ENCODE peak calls at places on chromosome 2, in eight cellular contexts. W, S, A, Q, N, T, U and V are unnamed samples.

GRCh38 chr2:45264227-45265225 is 255.3 kb upstream of the SIX2 start:
- DNase-seq in N (peak; percentile 64), Q (no peak), U (peak; percentile 63), T (no peak), A (no peak), S (no peak), W (no peak), V (no peak)

GRCh38 chr2:216535454-216535995 is 36.9 kb downstream of the RPL37A start:
- DNase-seq in W (no peak), T (no peak), A (no peak), N (peak; percentile 91), S (no peak), U (peak; percentile 40), Q (no peak), V (peak; percentile 62)

GRCh38 chr2:16552202-16552601 is 113.4 kb downstream of the CYRIA start:
- DNase-seq in W (no peak), S (no peak), N (no peak), Q (no peak), U (no peak), A (no peak), T (no peak), V (no peak)

GRCh38 chr2:99818842-99819241 is 323.5 kb downstream of the AFF3 start:
- DNase-seq in T (peak; percentile 30), S (no peak), W (peak; percentile 18), Q (peak; percentile 12), U (peak; percentile 71), A (peak; percentile 62), N (peak; percentile 19), V (no peak)

GRCh38 chr2:98917031-98917459 is 19.0 kb downstream of the CRACDL start:
- DNase-seq in S (no peak), A (no peak), U (peak; percentile 84), T (no peak), N (peak; percentile 94), Q (peak; percentile 8), W (no peak), V (peak; percentile 36)

GRCh38 chr2:233209117-233209977 is 42.1 kb upstream of the ATG16L1 start:
- DNase-seq in Q (peak; percentile 16), W (no peak), S (peak; percentile 30), N (peak; percentile 26), A (no peak), T (peak; percentile 46), U (peak; percentile 87), V (peak; percentile 34)

GRCh38 chr2:61220768-61221167 is 58.8 kb downstream of the C2orf74 start:
- DNase-seq in T (no peak), N (peak; percentile 69), Q (no peak), S (no peak), W (no peak), A (no peak), U (peak; percentile 57), V (no peak)

GRCh38 chr2:172098650-172099471 is 3.8 kb downstream of the DLX2 start:
- DNase-seq in N (peak; percentile 95), W (no peak), T (peak; percentile 69), U (peak; percentile 85), Q (no peak), A (no peak), S (peak; percentile 79), V (peak; percentile 91)

GRCh38 chr2:241489080-241489479 is 19.3 kb downstream of the STK25 start:
- DNase-seq in A (no peak), T (no peak), N (no peak), Q (no peak), S (no peak), W (no peak), U (no peak), V (no peak)

GRCh38 chr2:230400454-230400853 is 15.5 kb upstream of the SP100 start:
- DNase-seq in A (no peak), S (no peak), U (no peak), N (no peak), Q (no peak), W (no peak), T (no peak), V (no peak)

GRCh38 chr2:23904692-23905091 is 22.2 kb downstream of the ATAD2B start:
- DNase-seq in A (no peak), S (no peak), T (no peak), W (no peak), U (no peak), Q (no peak), N (peak; percentile 60), V (no peak)

GRCh38 chr2:74427551-74427950 is 6.0 kb downstream of the WDR54 start:
- DNase-seq in W (no peak), S (no peak), Q (no peak), N (peak; percentile 65), U (no peak), A (no peak), T (no peak), V (no peak)

GRCh38 chr2:234952270-234953115 is 676 bp downstream of the SH3BP4 start:
- DNase-seq in S (peak; percentile 66), A (no peak), T (peak; percentile 74), Q (no peak), W (peak; percentile 43), N (peak; percentile 50), U (peak; percentile 47), V (peak; percentile 59)

GRCh38 chr2:163527381-163527780 is 208.4 kb downstream of the FIGN start:
- DNase-seq in W (no peak), U (no peak), S (no peak), Q (no peak), A (no peak), N (no peak), T (no peak), V (no peak)

DNA sequence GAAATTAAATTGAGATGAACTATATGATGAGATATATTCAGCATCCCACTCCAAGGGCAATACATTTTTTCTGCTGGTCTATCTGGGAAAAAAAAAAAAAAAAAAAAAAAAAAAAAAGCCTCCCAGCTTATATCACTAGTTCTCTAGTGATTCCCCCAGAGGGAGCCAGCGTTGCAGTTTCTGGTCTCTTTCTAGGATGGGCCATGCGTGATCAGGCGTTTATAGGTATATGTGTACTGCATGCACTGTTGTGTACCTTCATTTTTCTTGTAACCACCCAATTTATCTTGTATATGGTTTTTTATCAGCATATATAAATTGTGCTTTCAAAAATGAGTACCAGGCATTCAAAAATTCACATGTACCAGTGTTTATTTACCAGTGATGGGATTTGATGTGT is 35.1 kb downstream of the DCDC2C start:
- DNase-seq in Q (peak; percentile 34), U (peak; percentile 66), N (peak; percentile 66), W (peak; percentile 16), T (peak; percentile 72), S (peak; percentile 72), A (peak; percentile 47), V (peak; percentile 59)
- TF ChIP-seq EZH2phosphoT487 in Q (no peak), U (no peak), N (no peak), W (no peak), T (no peak), S (no peak), A (no peak), V (no peak)

GRCh38 chr2:35468271-35468670 is 887.3 kb upstream of the CRIM1 start:
- DNase-seq in W (no peak), A (no peak), U (no peak), S (peak; percentile 61), Q (no peak), N (no peak), T (no peak), V (no peak)

GRCh38 chr2:35462226-35462983 is 893.2 kb upstream of the CRIM1 start:
- DNase-seq in Q (no peak), S (no peak), U (no peak), T (no peak), A (no peak), N (peak; percentile 5), W (no peak), V (no peak)

GRCh38 chr2:35461406-35461805 is 894.2 kb upstream of the CRIM1 start:
- DNase-seq in U (no peak), T (no peak), S (no peak), Q (no peak), W (no peak), A (no peak), N (no peak), V (no peak)

GRCh38 chr2:35463805-35464596 is 891.6 kb upstream of the CRIM1 start:
- DNase-seq in W (peak; percentile 28), U (no peak), T (no peak), Q (no peak), S (no peak), A (no peak), N (no peak), V (no peak)
- H3K4me1 ChIP-seq in W (peaks cover 27% of the 10 kb centered on the region), U (no peaks in the 10 kb centered on the region), T (no peaks in the 10 kb centered on the region), Q (no peaks in the 10 kb centered on the region), S (peaks cover 13% of the 10 kb centered on the region), A (no peaks in the 10 kb centered on the region), N (no peaks in the 10 kb centered on the region), V (no peaks in the 10 kb centered on the region)

GRCh38 chr2:176161817-176162626 is 4.9 kb downstream of the HOXD3 start:
- DNase-seq in W (no peak), T (no peak), S (peak; percentile 35), N (peak; percentile 89), A (no peak), U (no peak), Q (no peak), V (no peak)

GRCh38 chr2:176159678-176160250 is 2.7 kb downstream of the HOXD3 start:
- DNase-seq in Q (no peak), T (no peak), U (no peak), S (peak; percentile 35), N (no peak), A (no peak), W (no peak), V (no peak)

GRCh38 chr2:176161041-176161785 is 4.1 kb downstream of the HOXD3 start:
- DNase-seq in A (no peak), N (no peak), S (no peak), Q (no peak), T (no peak), U (no peak), W (no peak), V (no peak)

GRCh38 chr2:176158855-176159677 is 2.0 kb downstream of the HOXD3 start:
- DNase-seq in Q (no peak), A (no peak), T (peak; percentile 73), S (peak; percentile 40), N (no peak), W (no peak), U (no peak), V (no peak)

GRCh38 chr2:176160251-176161040 is 3.3 kb downstream of the HOXD3 start:
- DNase-seq in T (no peak), Q (no peak), W (no peak), N (no peak), U (no peak), A (no peak), S (no peak), V (no peak)
- H3K9me3 ChIP-seq in T (no peaks in the 10 kb centered on the region), Q (no peaks in the 10 kb centered on the region), W (no peaks in the 10 kb centered on the region), N (no peaks in the 10 kb centered on the region), U (no peaks in the 10 kb centered on the region), A (no peaks in the 10 kb centered on the region), S (no peaks in the 10 kb centered on the region), V (no peaks in the 10 kb centered on the region)

GRCh38 chr2:177668617-177669016 is 276.0 kb downstream of the AGPS start:
- DNase-seq in W (no peak), Q (no peak), U (no peak), S (no peak), A (no peak), N (no peak), T (no peak), V (no peak)

GRCh38 chr2:177669625-177670330 is 277.2 kb downstream of the AGPS start:
- DNase-seq in W (no peak), U (no peak), A (no peak), S (no peak), N (no peak), Q (no peak), T (no peak), V (no peak)

GRCh38 chr2:177667626-177668025 is 275.1 kb downstream of the AGPS start:
- DNase-seq in Q (no peak), W (no peak), U (peak; percentile 25), T (no peak), A (no peak), N (peak; percentile 26), S (no peak), V (no peak)

GRCh38 chr2:177670791-177671528 is 278.4 kb downstream of the AGPS start:
- DNase-seq in N (no peak), Q (no peak), S (peak; percentile 22), T (no peak), A (no peak), U (no peak), W (no peak), V (no peak)

GRCh38 chr2:177669201-177669600 is 276.6 kb downstream of the AGPS start:
- DNase-seq in N (no peak), A (no peak), W (no peak), Q (no peak), S (no peak), U (no peak), T (no peak), V (no peak)
- TF ChIP-seq EZH2phosphoT487 in N (no peak), A (no peak), W (no peak), Q (no peak), S (no peak), U (no peak), T (no peak), V (no peak)